ENCODE peak calls at places on chromosome 7, in eight cellular contexts. W is endodermal cell; A is astrocyte of the cerebellum; P is left ventricle myocardium inferior; F is MM.1S; V is choroid plexus epithelial cell; D is tibial artery; M is CD8-positive, alpha-beta T cell. J is an unnamed sample.

GRCh38 chr7:158532093-158532627 is 55.5 kb downstream of the PTPRN2 start:
- DNase-seq in F (no peak), P (no peak), D (no peak), A (no peak), M (no peak), W (no peak), V (no peak), J (no peak)

GRCh38 chr7:5422324-5423271 is 1.0 kb downstream of the TNRC18 start:
- DNase-seq in D (no peak), M (no peak), F (no peak), P (peak; percentile 26), W (peak; percentile 78), A (no peak), V (peak; percentile 42), J (no peak)

GRCh38 chr7:130421685-130422084 is 19.1 kb downstream of the CEP41 start:
- DNase-seq in M (no peak), V (peak; percentile 70), F (peak; percentile 36), D (no peak), P (no peak), W (no peak), A (peak; percentile 48), J (no peak)

GRCh38 chr7:26348234-26348851 is 56.7 kb downstream of the SNX10 start:
- DNase-seq in A (no peak), V (no peak), M (no peak), F (no peak), D (no peak), W (no peak), P (no peak), J (no peak)

GRCh38 chr7:11373546-11374142 is 400.0 kb downstream of the PHF14 start:
- DNase-seq in A (no peak), M (no peak), F (peak; percentile 52), W (no peak), V (peak; percentile 44), P (no peak), D (no peak), J (no peak)

GRCh38 chr7:133530682-133531081 is 277.8 kb downstream of the EXOC4 start:
- DNase-seq in W (no peak), P (no peak), F (no peak), M (no peak), A (peak; percentile 91), D (no peak), V (peak; percentile 90), J (no peak)

GRCh38 chr7:80908360-80908797 is 10.5 kb downstream of the SEMA3C start:
- DNase-seq in V (no peak), W (no peak), A (no peak), M (no peak), D (no peak), P (no peak), F (no peak), J (no peak)

GRCh38 chr7:28872226-28872625 is 85.9 kb downstream of the TRIL start:
- DNase-seq in D (no peak), P (no peak), A (no peak), F (no peak), W (no peak), M (no peak), V (no peak), J (no peak)

GRCh38 chr7:9407816-9408215 is 974.4 kb downstream of the NXPH1 start:
- DNase-seq in A (peak; percentile 59), D (no peak), F (no peak), M (no peak), P (no peak), W (no peak), V (peak; percentile 13), J (no peak)

GRCh38 chr7:134571746-134572461 is 23.0 kb downstream of the AKR1B15 start:
- DNase-seq in F (no peak), D (no peak), V (no peak), P (no peak), W (no peak), M (no peak), A (no peak), J (no peak)

GRCh38 chr7:882336-883028 is 6.1 kb downstream of the GET4 start:
- DNase-seq in A (no peak), W (no peak), D (no peak), M (no peak), V (no peak), F (no peak), P (peak; percentile 13), J (no peak)

GRCh38 chr7:148546857-148547256 is 43.7 kb upstream of the C7orf33 start:
- DNase-seq in P (no peak), D (no peak), F (no peak), A (no peak), M (no peak), W (no peak), V (no peak), J (no peak)

GRCh38 chr7:8035647-8036518 is 67.3 kb downstream of the GLCCI1 start:
- DNase-seq in D (no peak), V (peak; percentile 76), W (peak; percentile 59), P (no peak), M (no peak), F (peak; percentile 65), A (peak; percentile 1), J (no peak)

GRCh38 chr7:31794851-31795250 is 107.8 kb downstream of the PPP1R17 start:
- DNase-seq in D (no peak), V (no peak), P (no peak), W (no peak), F (no peak), A (no peak), M (no peak), J (no peak)

GRCh38 chr7:78020131-78020873 is 221.7 kb downstream of the PHTF2 start:
- DNase-seq in M (no peak), F (peak; percentile 23), V (peak; percentile 91), A (peak; percentile 76), W (peak; percentile 76), D (peak; percentile 66), P (no peak), J (peak; percentile 53)

GRCh38 chr7:78019457-78020130 is 221.0 kb downstream of the PHTF2 start:
- DNase-seq in F (no peak), P (peak; percentile 94), A (peak; percentile 11), D (peak; percentile 95), M (peak; percentile 32), W (peak; percentile 91), V (peak; percentile 79), J (peak; percentile 81)

GRCh38 chr7:78022165-78022564 is 223.6 kb downstream of the PHTF2 start:
- DNase-seq in A (no peak), V (no peak), F (no peak), D (no peak), P (no peak), W (no peak), M (no peak), J (no peak)

GRCh38 chr7:78018541-78019456 is 220.2 kb downstream of the PHTF2 start:
- DNase-seq in A (no peak), W (no peak), P (peak; percentile 33), D (peak; percentile 59), M (no peak), F (no peak), V (peak; percentile 35), J (no peak)

DNA sequence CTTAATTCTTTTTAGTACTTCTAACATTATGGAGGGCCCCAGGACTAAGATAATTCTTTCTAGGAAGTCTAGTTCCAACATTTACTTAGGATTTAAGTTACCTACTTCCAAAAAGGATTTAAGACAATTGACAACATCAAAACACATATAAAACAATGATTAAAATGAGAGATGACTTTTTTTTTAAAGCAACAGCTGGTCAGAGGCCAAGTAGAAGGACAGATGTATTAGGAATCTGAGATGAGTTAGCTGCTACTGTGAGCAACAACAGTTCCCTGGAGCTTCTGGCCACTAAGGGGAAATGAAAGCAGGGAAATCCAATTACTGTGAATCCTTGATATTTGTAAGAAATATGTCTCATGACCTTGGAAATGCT is 222.3 kb downstream of the PHTF2 start:
- DNase-seq in M (no peak), V (peak; percentile 6), F (no peak), A (no peak), W (no peak), D (no peak), P (no peak), J (no peak)
- TF ChIP-seq CTCF in M (no peak), V (no peak), F (no peak), A (no peak), W (peak; percentile 9), D (no peak), P (peak; percentile 3), J (no peak)

GRCh38 chr7:85014936-85015335 is 171.9 kb downstream of the SEMA3D start:
- DNase-seq in M (no peak), V (no peak), A (no peak), D (no peak), P (no peak), W (no peak), F (no peak), J (no peak)

GRCh38 chr7:85019778-85020177 is 167.1 kb downstream of the SEMA3D start:
- DNase-seq in M (no peak), W (no peak), F (no peak), V (no peak), D (no peak), A (no peak), P (no peak), J (no peak)

GRCh38 chr7:85019176-85019575 is 167.7 kb downstream of the SEMA3D start:
- DNase-seq in V (no peak), A (no peak), D (no peak), M (no peak), W (no peak), P (no peak), F (no peak), J (no peak)

GRCh38 chr7:85021090-85021704 is 165.7 kb downstream of the SEMA3D start:
- DNase-seq in P (no peak), F (no peak), V (peak; percentile 62), D (no peak), A (no peak), M (no peak), W (no peak), J (no peak)

GRCh38 chr7:85018498-85018897 is 168.4 kb downstream of the SEMA3D start:
- DNase-seq in F (no peak), A (no peak), M (no peak), P (no peak), V (peak; percentile 53), W (no peak), D (no peak), J (no peak)
- TF ChIP-seq CTCF in F (no peak), A (no peak), M (no peak), P (no peak), V (peak; percentile 28), W (no peak), D (no peak), J (no peak)

GRCh38 chr7:85749715-85750453 is 563.0 kb upstream of the SEMA3D start:
- DNase-seq in A (no peak), V (peak; percentile 14), D (no peak), W (peak; percentile 83), M (no peak), P (no peak), F (no peak), J (no peak)
- TF ChIP-seq CTCF in A (no peak), V (peak; percentile 20), D (no peak), W (no peak), M (no peak), P (no peak), F (no peak), J (no peak)

DNA sequence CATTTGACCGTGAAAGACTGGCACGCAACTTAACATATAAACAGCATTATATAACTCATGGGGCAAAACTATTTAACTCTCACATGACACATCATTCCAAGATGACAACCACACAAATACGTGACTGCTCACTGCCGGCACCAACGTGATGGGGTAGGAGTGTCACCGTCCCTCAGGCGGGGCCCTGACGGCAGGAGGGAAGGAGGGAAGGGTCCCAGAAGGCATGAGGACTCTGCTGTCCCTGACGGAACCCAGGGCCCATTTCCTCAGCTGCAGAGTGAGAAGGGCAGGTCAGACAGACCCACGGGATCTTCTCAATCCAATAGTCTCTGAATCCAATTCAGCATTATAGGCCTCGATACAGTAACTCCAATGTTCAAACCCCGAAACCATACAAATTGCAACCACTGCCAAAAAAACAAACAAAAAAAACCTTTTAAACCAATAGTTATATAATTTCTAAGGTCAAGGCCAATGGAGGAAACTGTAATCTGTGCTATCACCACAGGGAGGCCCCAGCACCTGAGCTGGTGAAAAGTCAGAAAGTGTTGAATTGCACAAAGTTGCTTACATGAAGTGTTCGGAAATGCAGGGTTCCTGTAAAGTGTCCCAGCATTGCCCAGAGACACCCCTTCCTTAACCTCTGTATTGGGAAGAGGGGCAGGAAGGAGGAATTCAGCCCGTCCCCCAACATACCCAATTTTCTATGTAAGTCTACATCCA is 137.4 kb downstream of the TNS3 start:
- DNase-seq in M (no peak), F (no peak), P (no peak), D (no peak), W (no peak), V (peak; percentile 61), A (no peak), J (peak; percentile 46)
- TF ChIP-seq CTCF in M (no peak), F (peak; percentile 44), P (peak; percentile 61), D (peak; percentile 62), W (peak; percentile 73), V (peak; percentile 80), A (peak; percentile 61), J (peak; percentile 51)

J was measured in GM10248.